ENCODE peak calls at places on chromosome 3, in five cellular contexts. One of them, this sample, is unnamed.

GRCh38 chr3:87771338-87772059 is 287.3 kb downstream of the CGGBP1 start:
- DNase-seq in HEK293T: peak
- DNase-seq in stimulated activated CD8-positive, alpha-beta memory T cell treated with anti-CD3 and anti-CD28 coated beads, Interleukin-12 subunit alpha, Interleukin-12 subunit beta, amount 100 ng/mL, for 4 hours: no peak
- DNase-seq in CD4-positive, alpha-beta memory T cell: peak
- DNase-seq in GM23248: peak
- DNase-seq in this sample: peak

GRCh38 chr3:52005571-52005986 is 9.9 kb upstream of the RPL29 start:
- DNase-seq in HEK293T: no peak
- DNase-seq in stimulated activated CD8-positive, alpha-beta memory T cell treated with anti-CD3 and anti-CD28 coated beads, Interleukin-12 subunit alpha, Interleukin-12 subunit beta, amount 100 ng/mL, for 4 hours: no peak
- DNase-seq in CD4-positive, alpha-beta memory T cell: no peak
- DNase-seq in GM23248: peak
- DNase-seq in this sample: no peak

GRCh38 chr3:51966486-51966885 is 768 bp downstream of the PCBP4 start:
- DNase-seq in HEK293T: no peak
- DNase-seq in stimulated activated CD8-positive, alpha-beta memory T cell treated with anti-CD3 and anti-CD28 coated beads, Interleukin-12 subunit alpha, Interleukin-12 subunit beta, amount 100 ng/mL, for 4 hours: no peak
- DNase-seq in CD4-positive, alpha-beta memory T cell: no peak
- DNase-seq in GM23248: no peak
- DNase-seq in this sample: no peak

GRCh38 chr3:25103391-25103790 is 324.7 kb upstream of the RARB start:
- DNase-seq in HEK293T: no peak
- DNase-seq in stimulated activated CD8-positive, alpha-beta memory T cell treated with anti-CD3 and anti-CD28 coated beads, Interleukin-12 subunit alpha, Interleukin-12 subunit beta, amount 100 ng/mL, for 4 hours: no peak
- DNase-seq in CD4-positive, alpha-beta memory T cell: no peak
- DNase-seq in GM23248: no peak
- DNase-seq in this sample: no peak

GRCh38 chr3:131630812-131631211 is 128.0 kb upstream of the MRPL3 start:
- DNase-seq in HEK293T: no peak
- DNase-seq in stimulated activated CD8-positive, alpha-beta memory T cell treated with anti-CD3 and anti-CD28 coated beads, Interleukin-12 subunit alpha, Interleukin-12 subunit beta, amount 100 ng/mL, for 4 hours: no peak
- DNase-seq in CD4-positive, alpha-beta memory T cell: no peak
- DNase-seq in GM23248: peak
- DNase-seq in this sample: no peak

GRCh38 chr3:120062474-120062873 is 31.8 kb downstream of the GSK3B start:
- DNase-seq in HEK293T: no peak
- DNase-seq in stimulated activated CD8-positive, alpha-beta memory T cell treated with anti-CD3 and anti-CD28 coated beads, Interleukin-12 subunit alpha, Interleukin-12 subunit beta, amount 100 ng/mL, for 4 hours: no peak
- DNase-seq in CD4-positive, alpha-beta memory T cell: no peak
- DNase-seq in GM23248: peak
- DNase-seq in this sample: no peak

GRCh38 chr3:59756930-59757329 is 707.1 kb upstream of the CFAP20DC start:
- DNase-seq in HEK293T: no peak
- DNase-seq in stimulated activated CD8-positive, alpha-beta memory T cell treated with anti-CD3 and anti-CD28 coated beads, Interleukin-12 subunit alpha, Interleukin-12 subunit beta, amount 100 ng/mL, for 4 hours: no peak
- DNase-seq in CD4-positive, alpha-beta memory T cell: no peak
- DNase-seq in GM23248: no peak
- DNase-seq in this sample: no peak

GRCh38 chr3:127150915-127151564 is 41.9 kb upstream of the PRR23E start:
- DNase-seq in HEK293T: no peak
- DNase-seq in stimulated activated CD8-positive, alpha-beta memory T cell treated with anti-CD3 and anti-CD28 coated beads, Interleukin-12 subunit alpha, Interleukin-12 subunit beta, amount 100 ng/mL, for 4 hours: no peak
- DNase-seq in CD4-positive, alpha-beta memory T cell: no peak
- DNase-seq in GM23248: no peak
- DNase-seq in this sample: no peak

GRCh38 chr3:152349397-152349796 is 80.7 kb downstream of the MBNL1 start:
- DNase-seq in HEK293T: no peak
- DNase-seq in stimulated activated CD8-positive, alpha-beta memory T cell treated with anti-CD3 and anti-CD28 coated beads, Interleukin-12 subunit alpha, Interleukin-12 subunit beta, amount 100 ng/mL, for 4 hours: no peak
- DNase-seq in CD4-positive, alpha-beta memory T cell: no peak
- DNase-seq in GM23248: peak
- DNase-seq in this sample: no peak

GRCh38 chr3:2579206-2579605 is 480.5 kb downstream of the CNTN4 start:
- DNase-seq in HEK293T: no peak
- DNase-seq in stimulated activated CD8-positive, alpha-beta memory T cell treated with anti-CD3 and anti-CD28 coated beads, Interleukin-12 subunit alpha, Interleukin-12 subunit beta, amount 100 ng/mL, for 4 hours: no peak
- DNase-seq in CD4-positive, alpha-beta memory T cell: no peak
- DNase-seq in GM23248: no peak
- DNase-seq in this sample: no peak

GRCh38 chr3:30292192-30292893 is 314.1 kb upstream of the TGFBR2 start:
- DNase-seq in HEK293T: no peak
- DNase-seq in stimulated activated CD8-positive, alpha-beta memory T cell treated with anti-CD3 and anti-CD28 coated beads, Interleukin-12 subunit alpha, Interleukin-12 subunit beta, amount 100 ng/mL, for 4 hours: no peak
- DNase-seq in CD4-positive, alpha-beta memory T cell: no peak
- DNase-seq in GM23248: peak
- DNase-seq in this sample: no peak

GRCh38 chr3:194224937-194225422 is 89.0 kb downstream of the HES1 start:
- DNase-seq in HEK293T: no peak
- DNase-seq in stimulated activated CD8-positive, alpha-beta memory T cell treated with anti-CD3 and anti-CD28 coated beads, Interleukin-12 subunit alpha, Interleukin-12 subunit beta, amount 100 ng/mL, for 4 hours: no peak
- DNase-seq in CD4-positive, alpha-beta memory T cell: no peak
- DNase-seq in GM23248: no peak
- DNase-seq in this sample: no peak

GRCh38 chr3:21484323-21485154 is 266.5 kb downstream of the ZNF385D start:
- DNase-seq in HEK293T: peak
- DNase-seq in stimulated activated CD8-positive, alpha-beta memory T cell treated with anti-CD3 and anti-CD28 coated beads, Interleukin-12 subunit alpha, Interleukin-12 subunit beta, amount 100 ng/mL, for 4 hours: no peak
- DNase-seq in CD4-positive, alpha-beta memory T cell: no peak
- DNase-seq in GM23248: peak
- DNase-seq in this sample: no peak

GRCh38 chr3:81255463-81255862 is 506.0 kb downstream of the GBE1 start:
- DNase-seq in HEK293T: no peak
- DNase-seq in stimulated activated CD8-positive, alpha-beta memory T cell treated with anti-CD3 and anti-CD28 coated beads, Interleukin-12 subunit alpha, Interleukin-12 subunit beta, amount 100 ng/mL, for 4 hours: no peak
- DNase-seq in CD4-positive, alpha-beta memory T cell: no peak
- DNase-seq in GM23248: peak
- DNase-seq in this sample: no peak

GRCh38 chr3:50365080-50365841 is 5.9 kb upstream of the TMEM115 start:
- DNase-seq in HEK293T: peak
- DNase-seq in stimulated activated CD8-positive, alpha-beta memory T cell treated with anti-CD3 and anti-CD28 coated beads, Interleukin-12 subunit alpha, Interleukin-12 subunit beta, amount 100 ng/mL, for 4 hours: peak
- DNase-seq in CD4-positive, alpha-beta memory T cell: peak
- DNase-seq in GM23248: peak
- DNase-seq in this sample: peak

GRCh38 chr3:187046033-187046432 is 93.3 kb downstream of the RPL39L start:
- DNase-seq in HEK293T: no peak
- DNase-seq in stimulated activated CD8-positive, alpha-beta memory T cell treated with anti-CD3 and anti-CD28 coated beads, Interleukin-12 subunit alpha, Interleukin-12 subunit beta, amount 100 ng/mL, for 4 hours: no peak
- DNase-seq in CD4-positive, alpha-beta memory T cell: no peak
- DNase-seq in GM23248: no peak
- DNase-seq in this sample: no peak

GRCh38 chr3:100609305-100609704 is at the start of gene ADGRG7:
- DNase-seq in HEK293T: no peak
- DNase-seq in stimulated activated CD8-positive, alpha-beta memory T cell treated with anti-CD3 and anti-CD28 coated beads, Interleukin-12 subunit alpha, Interleukin-12 subunit beta, amount 100 ng/mL, for 4 hours: no peak
- DNase-seq in CD4-positive, alpha-beta memory T cell: no peak
- DNase-seq in GM23248: no peak
- DNase-seq in this sample: no peak

GRCh38 chr3:97138914-97139541 is 324.6 kb downstream of the EPHA6 start:
- DNase-seq in HEK293T: peak
- DNase-seq in stimulated activated CD8-positive, alpha-beta memory T cell treated with anti-CD3 and anti-CD28 coated beads, Interleukin-12 subunit alpha, Interleukin-12 subunit beta, amount 100 ng/mL, for 4 hours: no peak
- DNase-seq in CD4-positive, alpha-beta memory T cell: no peak
- DNase-seq in GM23248: no peak
- DNase-seq in this sample: no peak

GRCh38 chr3:162984752-162985151 is 1488.1 kb downstream of the OTOL1 start:
- DNase-seq in HEK293T: no peak
- DNase-seq in stimulated activated CD8-positive, alpha-beta memory T cell treated with anti-CD3 and anti-CD28 coated beads, Interleukin-12 subunit alpha, Interleukin-12 subunit beta, amount 100 ng/mL, for 4 hours: no peak
- DNase-seq in CD4-positive, alpha-beta memory T cell: no peak
- DNase-seq in GM23248: no peak
- DNase-seq in this sample: no peak

GRCh38 chr3:30324587-30324986 is 281.8 kb upstream of the TGFBR2 start:
- DNase-seq in HEK293T: peak
- DNase-seq in stimulated activated CD8-positive, alpha-beta memory T cell treated with anti-CD3 and anti-CD28 coated beads, Interleukin-12 subunit alpha, Interleukin-12 subunit beta, amount 100 ng/mL, for 4 hours: no peak
- DNase-seq in CD4-positive, alpha-beta memory T cell: no peak
- DNase-seq in GM23248: no peak
- DNase-seq in this sample: no peak

GRCh38 chr3:169215461-169215860 is 448.1 kb downstream of the MECOM start:
- DNase-seq in HEK293T: no peak
- DNase-seq in stimulated activated CD8-positive, alpha-beta memory T cell treated with anti-CD3 and anti-CD28 coated beads, Interleukin-12 subunit alpha, Interleukin-12 subunit beta, amount 100 ng/mL, for 4 hours: no peak
- DNase-seq in CD4-positive, alpha-beta memory T cell: no peak
- DNase-seq in GM23248: no peak
- DNase-seq in this sample: no peak

GRCh38 chr3:61686228-61686648 is 124.9 kb downstream of the PTPRG start:
- DNase-seq in HEK293T: no peak
- DNase-seq in stimulated activated CD8-positive, alpha-beta memory T cell treated with anti-CD3 and anti-CD28 coated beads, Interleukin-12 subunit alpha, Interleukin-12 subunit beta, amount 100 ng/mL, for 4 hours: no peak
- DNase-seq in CD4-positive, alpha-beta memory T cell: no peak
- DNase-seq in GM23248: no peak
- DNase-seq in this sample: no peak

GRCh38 chr3:175208316-175208715 is 349.2 kb downstream of the NAALADL2 start:
- DNase-seq in HEK293T: no peak
- DNase-seq in stimulated activated CD8-positive, alpha-beta memory T cell treated with anti-CD3 and anti-CD28 coated beads, Interleukin-12 subunit alpha, Interleukin-12 subunit beta, amount 100 ng/mL, for 4 hours: no peak
- DNase-seq in CD4-positive, alpha-beta memory T cell: no peak
- DNase-seq in GM23248: peak
- DNase-seq in this sample: no peak

GRCh38 chr3:32384938-32385337 is 6.7 kb upstream of the CMTM7 start:
- DNase-seq in HEK293T: no peak
- DNase-seq in stimulated activated CD8-positive, alpha-beta memory T cell treated with anti-CD3 and anti-CD28 coated beads, Interleukin-12 subunit alpha, Interleukin-12 subunit beta, amount 100 ng/mL, for 4 hours: no peak
- DNase-seq in CD4-positive, alpha-beta memory T cell: no peak
- DNase-seq in GM23248: peak
- DNase-seq in this sample: peak

GRCh38 chr3:171334465-171334811 is 125.8 kb downstream of the TNIK start:
- DNase-seq in HEK293T: no peak
- DNase-seq in stimulated activated CD8-positive, alpha-beta memory T cell treated with anti-CD3 and anti-CD28 coated beads, Interleukin-12 subunit alpha, Interleukin-12 subunit beta, amount 100 ng/mL, for 4 hours: no peak
- DNase-seq in CD4-positive, alpha-beta memory T cell: no peak
- DNase-seq in GM23248: no peak
- DNase-seq in this sample: no peak

GRCh38 chr3:54243262-54243931 is 121.0 kb downstream of the CACNA2D3 start:
- DNase-seq in HEK293T: no peak
- DNase-seq in stimulated activated CD8-positive, alpha-beta memory T cell treated with anti-CD3 and anti-CD28 coated beads, Interleukin-12 subunit alpha, Interleukin-12 subunit beta, amount 100 ng/mL, for 4 hours: no peak
- DNase-seq in CD4-positive, alpha-beta memory T cell: no peak
- DNase-seq in GM23248: peak
- DNase-seq in this sample: no peak

GRCh38 chr3:32817561-32818430 is at the start of gene TRIM71:
- DNase-seq in HEK293T: no peak
- DNase-seq in stimulated activated CD8-positive, alpha-beta memory T cell treated with anti-CD3 and anti-CD28 coated beads, Interleukin-12 subunit alpha, Interleukin-12 subunit beta, amount 100 ng/mL, for 4 hours: no peak
- DNase-seq in CD4-positive, alpha-beta memory T cell: no peak
- DNase-seq in GM23248: peak
- DNase-seq in this sample: peak

GRCh38 chr3:160225181-160226025 is at the start of gene C3orf80:
- DNase-seq in HEK293T: peak
- DNase-seq in stimulated activated CD8-positive, alpha-beta memory T cell treated with anti-CD3 and anti-CD28 coated beads, Interleukin-12 subunit alpha, Interleukin-12 subunit beta, amount 100 ng/mL, for 4 hours: peak
- DNase-seq in CD4-positive, alpha-beta memory T cell: no peak
- DNase-seq in GM23248: peak
- DNase-seq in this sample: peak

GRCh38 chr3:129031476-129032215 is 28.9 kb upstream of the GP9 start:
- DNase-seq in HEK293T: no peak
- DNase-seq in stimulated activated CD8-positive, alpha-beta memory T cell treated with anti-CD3 and anti-CD28 coated beads, Interleukin-12 subunit alpha, Interleukin-12 subunit beta, amount 100 ng/mL, for 4 hours: no peak
- DNase-seq in CD4-positive, alpha-beta memory T cell: no peak
- DNase-seq in GM23248: no peak
- DNase-seq in this sample: no peak

GRCh38 chr3:134106580-134106979 is 76.9 kb upstream of the SLCO2A1 start:
- DNase-seq in HEK293T: no peak
- DNase-seq in stimulated activated CD8-positive, alpha-beta memory T cell treated with anti-CD3 and anti-CD28 coated beads, Interleukin-12 subunit alpha, Interleukin-12 subunit beta, amount 100 ng/mL, for 4 hours: no peak
- DNase-seq in CD4-positive, alpha-beta memory T cell: no peak
- DNase-seq in GM23248: no peak
- DNase-seq in this sample: no peak

GRCh38 chr3:32734756-32735155 is 49.8 kb downstream of the CNOT10 start:
- DNase-seq in HEK293T: no peak
- DNase-seq in stimulated activated CD8-positive, alpha-beta memory T cell treated with anti-CD3 and anti-CD28 coated beads, Interleukin-12 subunit alpha, Interleukin-12 subunit beta, amount 100 ng/mL, for 4 hours: no peak
- DNase-seq in CD4-positive, alpha-beta memory T cell: no peak
- DNase-seq in GM23248: no peak
- DNase-seq in this sample: no peak

This sample was measured in naive B cell.